ENCODE peak calls at places on chromosomes 2 and 18, in four cellular contexts. F is GM23338, J is neural progenitor cell, H is SK-N-SH. I is an unnamed sample.

GRCh38 chr2:209922116-209922515 is 80.3 kb upstream of the RPE start:
- DNase-seq in F (no peak), J (no peak), H (no peak), I (no peak)

GRCh38 chr2:119672161-119672862 is 6.7 kb upstream of the TMEM177 start:
- DNase-seq in F (no peak), J (no peak), H (no peak), I (no peak)

GRCh38 chr18:34397286-34397896 is 172.7 kb upstream of the NOL4 start:
- DNase-seq in F (no peak), J (no peak), H (no peak), I (no peak)

GRCh38 chr2:8935984-8936383 is 67.5 kb downstream of the MBOAT2 start:
- DNase-seq in F (peak), J (no peak), H (no peak), I (no peak)

GRCh38 chr2:144402282-144402681 is 117.6 kb downstream of the ZEB2 start:
- DNase-seq in F (no peak), J (no peak), H (peak), I (no peak)

GRCh38 chr18:48100712-48101165 is 170.3 kb upstream of the SMAD2 start:
- DNase-seq in F (peak), J (peak), H (peak), I (no peak)

GRCh38 chr2:161979490-161979889 is 94.5 kb downstream of the DPP4 start:
- DNase-seq in F (no peak), J (no peak), H (no peak), I (no peak)

GRCh38 chr2:10514743-10515142 is 66.6 kb upstream of the ODC1 start:
- DNase-seq in F (no peak), J (no peak), H (peak), I (peak)

GRCh38 chr2:106062627-106063026 is 131.5 kb downstream of the UXS1 start:
- DNase-seq in F (no peak), J (no peak), H (no peak), I (no peak)

GRCh38 chr2:224004105-224004715 is 34.9 kb downstream of the SERPINE2 start:
- DNase-seq in F (no peak), J (no peak), H (no peak), I (no peak)

GRCh38 chr18:80130555-80130954 is 21.5 kb downstream of the ADNP2 start:
- DNase-seq in F (no peak), J (no peak), H (no peak), I (no peak)

GRCh38 chr2:85988914-85989270 is 100.1 kb upstream of the ST3GAL5 start:
- DNase-seq in F (no peak), J (no peak), H (no peak), I (no peak)

GRCh38 chr2:131657895-131658768 is 130.4 kb downstream of the CCDC74A start:
- DNase-seq in F (no peak), J (no peak), H (no peak), I (no peak)

GRCh38 chr2:235149240-235149641 is 197.4 kb downstream of the SH3BP4 start:
- DNase-seq in F (no peak), J (no peak), H (no peak), I (no peak)

DNA sequence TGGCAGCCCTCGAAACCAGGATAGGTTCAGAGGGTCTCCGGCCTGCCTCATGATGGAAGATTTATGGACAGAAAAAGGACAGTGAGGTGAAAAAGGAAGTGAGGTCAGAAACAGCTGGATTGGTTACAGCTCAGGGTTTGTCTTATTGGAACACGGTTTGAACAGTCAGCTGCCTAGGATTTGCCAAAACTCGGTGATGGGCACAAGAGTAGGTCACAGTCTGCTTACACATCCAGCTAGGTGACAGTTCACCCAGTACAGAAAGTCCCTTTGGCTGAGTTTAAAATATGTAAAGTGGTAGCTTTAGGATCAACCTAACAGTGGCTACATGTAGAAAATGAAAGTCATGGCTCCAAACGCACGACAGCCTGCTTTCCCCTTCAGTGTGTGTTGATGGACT is 165.1 kb downstream of the DCDC2C start:
- DNase-seq in F (no peak), J (no peak), H (no peak), I (no peak)
- TF ChIP-seq EZH2phosphoT487 in F (no peak), J (no peak), H (no peak), I (no peak)

DNA sequence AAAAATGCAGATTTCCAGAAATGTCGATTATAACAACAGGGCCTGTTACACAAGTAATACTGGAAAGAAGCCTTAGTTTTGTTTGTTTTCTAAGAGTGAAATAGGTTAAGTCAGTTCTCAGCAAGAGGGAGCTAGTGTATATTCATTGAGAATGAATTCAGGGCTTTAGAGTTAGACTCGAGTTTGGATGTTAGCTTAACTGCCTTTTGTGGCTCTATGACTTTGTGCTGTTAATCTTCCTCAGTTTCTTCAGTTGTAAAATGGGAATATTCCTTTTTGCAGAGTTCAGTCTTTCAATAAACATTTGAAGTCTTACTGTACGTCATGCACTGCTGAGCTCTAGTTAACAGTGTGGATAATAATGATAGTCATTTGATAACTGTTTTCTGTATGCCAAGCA is 989 bp downstream of the NDUFV2 start:
- DNase-seq in F (no peak), J (no peak), H (no peak), I (peak)
- TF ChIP-seq CTCF in F (no peak), J (no peak), H (peak), I (peak)

GRCh38 chr2:216319771-216320170 is 52.5 kb downstream of the MARCHF4 start:
- DNase-seq in F (peak), J (peak), H (no peak), I (no peak)
- TF ChIP-seq EZH2phosphoT487 in F (no peak), J (no peak), H (no peak), I (no peak)

DNA sequence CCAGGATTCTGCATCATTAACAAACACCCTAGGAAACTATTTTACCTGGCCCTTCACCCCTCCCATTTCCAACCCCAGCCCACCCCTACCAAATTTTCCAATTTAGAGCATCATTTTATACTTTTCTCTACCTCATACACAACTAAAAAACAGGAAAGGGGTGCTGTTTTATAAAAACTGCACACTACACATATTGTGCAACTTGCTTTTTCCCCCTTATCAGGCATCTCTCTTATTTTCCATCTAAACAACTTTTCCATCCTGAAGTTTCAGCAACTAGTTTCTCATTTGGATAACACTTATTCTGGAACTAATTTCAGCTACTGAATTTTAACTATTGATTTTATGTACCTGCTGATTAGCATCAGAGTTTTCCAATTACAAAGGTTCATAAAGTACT is 8.1 kb downstream of the SF3B1 start:
- DNase-seq in F (no peak), J (no peak), H (no peak), I (no peak)
- TF ChIP-seq CTCF in F (no peak), J (no peak), H (no peak), I (no peak)